ENCODE peak calls at places on chromosomes 16 and 17, in six cellular contexts. S is prostate gland, E is HepG2, Q is HCT116, J is suprapubic skin, B is SK-N-MC. I is an unnamed sample.

GRCh38 chr17:76261421-76262215 is 3.5 kb upstream of the UBALD2 start:
- DNase-seq in S (no peak), E (no peak), Q (no peak), J (no peak), B (no peak), I (no peak)

GRCh38 chr16:25838724-25839186 is 147.0 kb downstream of the HS3ST4 start:
- DNase-seq in S (peak; percentile 13), E (peak; percentile 69), Q (peak; percentile 27), J (no peak), B (peak; percentile 67), I (peak; percentile 7)

GRCh38 chr17:79137791-79138190 is 63.2 kb downstream of the ENGASE start:
- DNase-seq in S (no peak), E (no peak), Q (no peak), J (no peak), B (no peak), I (no peak)

GRCh38 chr17:64625541-64625940 is 36.6 kb downstream of the SMURF2 start:
- DNase-seq in S (no peak), E (no peak), Q (no peak), J (no peak), B (no peak), I (no peak)

GRCh38 chr17:16474012-16474725 is 17.8 kb downstream of the LRRC75A start:
- DNase-seq in S (no peak), E (no peak), Q (no peak), J (no peak), B (no peak), I (no peak)

GRCh38 chr16:4376820-4377572 is 5.3 kb downstream of the VASN start:
- DNase-seq in S (no peak), E (no peak), Q (no peak), J (peak; percentile 84), B (no peak), I (no peak)

GRCh38 chr17:72587773-72588511 is 467.1 kb downstream of the SOX9 start:
- DNase-seq in S (no peak), E (peak; percentile 49), Q (no peak), J (no peak), B (no peak), I (peak; percentile 49)

GRCh38 chr16:67884684-67885083 is at the start of gene NRN1L:
- DNase-seq in S (peak; percentile 93), E (no peak), Q (no peak), J (peak; percentile 91), B (no peak), I (peak; percentile 83)

GRCh38 chr16:1002399-1003161 is 21.0 kb downstream of the SOX8 start:
- DNase-seq in S (no peak), E (peak; percentile 49), Q (peak; percentile 85), J (no peak), B (no peak), I (peak; percentile 42)

GRCh38 chr17:7486181-7486580 is 2.0 kb downstream of the POLR2A start:
- DNase-seq in S (no peak), E (no peak), Q (no peak), J (no peak), B (no peak), I (no peak)

GRCh38 chr16:79751785-79752184 is 151.2 kb upstream of the MAF start:
- DNase-seq in S (peak; percentile 73), E (no peak), Q (no peak), J (peak; percentile 70), B (no peak), I (peak; percentile 24)

GRCh38 chr16:30747331-30747730 is 894 bp upstream of the PHKG2 start:
- DNase-seq in S (no peak), E (no peak), Q (no peak), J (no peak), B (no peak), I (no peak)

GRCh38 chr17:19641687-19642372 is 6.7 kb upstream of the ALDH3A2 start:
- DNase-seq in S (no peak), E (no peak), Q (no peak), J (no peak), B (no peak), I (no peak)

GRCh38 chr17:1455291-1455747 is 713 bp downstream of the CRK start:
- DNase-seq in S (peak; percentile 43), E (peak; percentile 62), Q (no peak), J (peak; percentile 87), B (no peak), I (peak; percentile 68)

GRCh38 chr17:20066253-20066652 is 57.1 kb downstream of the SPECC1 start:
- DNase-seq in S (peak; percentile 40), E (no peak), Q (no peak), J (no peak), B (no peak), I (no peak)

DNA sequence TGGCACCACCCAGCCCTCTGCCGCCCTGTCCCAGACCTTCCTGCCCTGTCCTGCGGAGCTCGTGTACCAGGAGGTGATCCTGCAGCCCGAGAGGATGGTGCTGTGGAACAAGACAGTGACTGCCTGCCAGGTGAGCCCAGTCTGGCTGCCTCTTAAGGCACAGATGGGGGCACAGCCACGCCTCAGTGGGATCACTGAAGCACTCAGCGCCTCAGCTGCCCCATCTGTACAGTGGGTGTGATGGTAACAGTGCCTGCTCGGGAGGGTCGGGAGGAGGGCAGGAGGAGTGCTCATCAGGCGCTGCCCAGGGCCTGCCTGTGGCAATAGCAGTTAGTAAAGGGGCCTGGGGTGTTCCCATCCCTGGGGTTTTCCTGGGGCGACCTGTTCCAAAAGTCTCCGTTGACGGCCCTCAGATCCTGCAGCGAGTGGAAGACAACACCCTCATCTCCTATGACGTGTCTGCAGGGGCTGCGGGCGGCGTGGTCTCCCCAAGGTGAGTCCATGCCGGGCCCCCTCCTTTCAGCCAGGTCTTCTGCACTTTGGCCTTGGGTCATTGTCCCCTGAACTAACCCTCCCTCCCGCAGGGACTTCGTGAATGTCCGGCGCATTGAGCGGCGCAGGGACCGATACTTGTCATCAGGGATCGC is 4.6 kb upstream of the TCAP start:
- DNase-seq in S (no peak), E (no peak), Q (no peak), J (no peak), B (no peak), I (no peak)
- TF ChIP-seq POLR2AphosphoS5 in S (no peak), E (no peak), Q (no peak), J (no peak), B (no peak), I (no peak)

GRCh38 chr17:48577946-48578615 is at the start of gene HOXB4:
- DNase-seq in S (no peak), E (no peak), Q (no peak), J (peak; percentile 93), B (peak; percentile 28), I (peak; percentile 80)
- TF ChIP-seq POLR2AphosphoS5 in S (no peak), E (no peak), Q (no peak), J (no peak), B (peak; percentile 38), I (peak; percentile 14)

GRCh38 chr16:15854906-15855703 is 1.7 kb downstream of the MYH11 start:
- DNase-seq in S (no peak), E (no peak), Q (no peak), J (no peak), B (no peak), I (peak; percentile 16)
- TF ChIP-seq POLR2AphosphoS5 in S (peak; percentile 4), E (no peak), Q (no peak), J (no peak), B (no peak), I (no peak)

DNA sequence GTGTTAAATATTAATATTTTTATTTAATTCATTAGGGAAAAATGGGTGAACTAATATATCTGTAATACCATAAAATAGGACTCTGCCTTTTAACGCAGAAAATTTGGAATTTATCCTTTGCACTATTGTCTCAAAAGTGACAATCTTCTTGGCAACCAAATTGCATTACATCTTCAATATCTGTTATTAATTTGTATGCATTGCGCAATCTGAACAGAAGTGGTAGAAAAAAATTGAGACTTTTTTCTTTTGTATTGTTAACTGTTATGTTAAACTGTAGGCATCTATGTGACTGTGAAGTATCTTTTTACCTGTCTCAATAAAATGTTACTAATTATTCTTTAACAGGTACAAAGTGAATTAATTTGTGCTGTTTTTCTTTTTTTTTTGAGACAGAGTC is 55.6 kb downstream of the PPM1E start:
- DNase-seq in S (no peak), E (no peak), Q (no peak), J (no peak), B (no peak), I (no peak)
- TF ChIP-seq POLR2AphosphoS5 in S (no peak), E (no peak), Q (no peak), J (no peak), B (no peak), I (no peak)

I was measured in transverse colon.